ENCODE peak calls at places on chromosomes 12 and 14, in four cellular contexts. Y, H, M and N are unnamed samples.

GRCh38 chr12:116551952-116552749 is 7.0 kb upstream of the MAP1LC3B2 start:
- DNase-seq in Y (peak; percentile 65), H (no peak), M (no peak), N (no peak)

GRCh38 chr12:42039146-42039545 is 105.5 kb downstream of the GXYLT1 start:
- DNase-seq in H (no peak), M (no peak), Y (peak; percentile 59), N (no peak)

GRCh38 chr14:103118663-103119404 is 4.4 kb upstream of the TNFAIP2 start:
- DNase-seq in H (no peak), Y (no peak), M (no peak), N (no peak)

GRCh38 chr12:55938826-55939501 is 8.0 kb downstream of the DGKA start:
- DNase-seq in M (no peak), Y (no peak), H (no peak), N (no peak)

GRCh38 chr14:94317259-94317658 is 5.9 kb downstream of the SERPINA6 start:
- DNase-seq in M (no peak), H (no peak), Y (no peak), N (no peak)

GRCh38 chr12:124551268-124552144 is 15.9 kb downstream of the NCOR2 start:
- DNase-seq in Y (no peak), M (no peak), H (no peak), N (peak; percentile 27)

GRCh38 chr12:105013892-105014291 is 27.8 kb downstream of the NOPCHAP1 start:
- DNase-seq in H (no peak), Y (peak; percentile 18), M (no peak), N (no peak)

GRCh38 chr14:30272848-30273563 is 286.0 kb upstream of the G2E3 start:
- DNase-seq in M (no peak), H (no peak), Y (no peak), N (no peak)

GRCh38 chr14:89576132-89576923 is 159.3 kb upstream of the FOXN3 start:
- DNase-seq in Y (peak; percentile 12), H (no peak), M (no peak), N (no peak)

GRCh38 chr12:41336041-41336552 is 148.0 kb downstream of the PDZRN4 start:
- DNase-seq in Y (no peak), M (no peak), H (no peak), N (no peak)

GRCh38 chr14:34258318-34258717 is 203.7 kb downstream of the SPTSSA start:
- DNase-seq in H (no peak), Y (peak; percentile 49), M (no peak), N (no peak)

GRCh38 chr14:88168498-88169165 is 154.4 kb downstream of the KCNK10 start:
- DNase-seq in M (peak; percentile 34), H (no peak), Y (peak; percentile 13), N (no peak)

GRCh38 chr14:97948841-97949240 is 1151.7 kb downstream of the VRK1 start:
- DNase-seq in Y (no peak), H (no peak), M (no peak), N (no peak)

GRCh38 chr14:52827426-52827825 is 36.0 kb upstream of the GNPNAT1 start:
- DNase-seq in H (no peak), Y (no peak), M (no peak), N (no peak)

GRCh38 chr12:31560516-31560915 is 30.4 kb downstream of the DENND5B start:
- DNase-seq in Y (no peak), M (no peak), H (no peak), N (no peak)

GRCh38 chr12:2034633-2035420 is 18.0 kb upstream of the CACNA1C start:
- DNase-seq in Y (peak; percentile 40), H (peak; percentile 88), M (peak; percentile 94), N (peak; percentile 79)

GRCh38 chr12:58148405-58148804 is 207.0 kb downstream of the ATP23 start:
- DNase-seq in M (peak; percentile 61), H (no peak), Y (peak; percentile 83), N (no peak)

GRCh38 chr12:47095446-47096236 is 15.9 kb upstream of the AMIGO2 start:
- DNase-seq in H (no peak), Y (peak; percentile 89), M (no peak), N (no peak)

GRCh38 chr12:107541001-107541400 is 144.6 kb upstream of the PWP1 start:
- DNase-seq in M (no peak), H (no peak), Y (no peak), N (no peak)

GRCh38 chr12:111546758-111547383 is 52.2 kb downstream of the ATXN2 start:
- DNase-seq in M (no peak), H (no peak), Y (no peak), N (no peak)

GRCh38 chr12:62407587-62407986 is 59.0 kb upstream of the MON2 start:
- DNase-seq in Y (no peak), H (no peak), M (no peak), N (no peak)

GRCh38 chr12:18580286-18580685 is 157.5 kb downstream of the PLCZ1 start:
- DNase-seq in M (no peak), H (no peak), Y (no peak), N (no peak)

GRCh38 chr12:95349291-95349690 is 124.7 kb upstream of the METAP2 start:
- DNase-seq in M (no peak), H (no peak), Y (no peak), N (no peak)

GRCh38 chr14:95098984-95099599 is 58.2 kb downstream of the DICER1 start:
- DNase-seq in Y (peak; percentile 64), M (peak; percentile 68), H (peak; percentile 71), N (no peak)

GRCh38 chr12:30974746-30975500 is 48.4 kb downstream of the TSPAN11 start:
- DNase-seq in M (no peak), Y (no peak), H (no peak), N (no peak)

GRCh38 chr12:5317556-5317955 is 114.4 kb upstream of the NTF3 start:
- DNase-seq in H (no peak), Y (no peak), M (no peak), N (no peak)

GRCh38 chr12:59698599-59698998 is 102.8 kb downstream of the SLC16A7 start:
- DNase-seq in Y (peak; percentile 3), M (no peak), H (no peak), N (no peak)

GRCh38 chr14:99672506-99673327 is 11.4 kb upstream of the CYP46A1 start:
- DNase-seq in H (no peak), Y (no peak), M (peak; percentile 6), N (no peak)

GRCh38 chr12:98894412-98895085 is 249.5 kb downstream of the APAF1 start:
- DNase-seq in H (no peak), M (peak; percentile 14), Y (no peak), N (no peak)

GRCh38 chr12:87127272-87127671 is 871.1 kb upstream of the MGAT4C start:
- DNase-seq in H (no peak), M (no peak), Y (peak; percentile 23), N (no peak)

GRCh38 chr12:105843989-105844768 is 294.6 kb downstream of the NUAK1 start:
- DNase-seq in H (no peak), Y (no peak), M (no peak), N (no peak)

GRCh38 chr12:89655851-89656250 is 52.8 kb downstream of the ATP2B1 start:
- DNase-seq in H (no peak), M (no peak), Y (no peak), N (no peak)

GRCh38 chr14:32078030-32078793 is 1.1 kb downstream of the ARHGAP5 start:
- DNase-seq in Y (peak; percentile 13), M (peak; percentile 21), H (peak; percentile 42), N (no peak)

GRCh38 chr14:56422703-56423213 is 156.8 kb upstream of the TMEM260 start:
- DNase-seq in Y (peak; percentile 73), H (peak; percentile 57), M (peak; percentile 40), N (no peak)

DNA sequence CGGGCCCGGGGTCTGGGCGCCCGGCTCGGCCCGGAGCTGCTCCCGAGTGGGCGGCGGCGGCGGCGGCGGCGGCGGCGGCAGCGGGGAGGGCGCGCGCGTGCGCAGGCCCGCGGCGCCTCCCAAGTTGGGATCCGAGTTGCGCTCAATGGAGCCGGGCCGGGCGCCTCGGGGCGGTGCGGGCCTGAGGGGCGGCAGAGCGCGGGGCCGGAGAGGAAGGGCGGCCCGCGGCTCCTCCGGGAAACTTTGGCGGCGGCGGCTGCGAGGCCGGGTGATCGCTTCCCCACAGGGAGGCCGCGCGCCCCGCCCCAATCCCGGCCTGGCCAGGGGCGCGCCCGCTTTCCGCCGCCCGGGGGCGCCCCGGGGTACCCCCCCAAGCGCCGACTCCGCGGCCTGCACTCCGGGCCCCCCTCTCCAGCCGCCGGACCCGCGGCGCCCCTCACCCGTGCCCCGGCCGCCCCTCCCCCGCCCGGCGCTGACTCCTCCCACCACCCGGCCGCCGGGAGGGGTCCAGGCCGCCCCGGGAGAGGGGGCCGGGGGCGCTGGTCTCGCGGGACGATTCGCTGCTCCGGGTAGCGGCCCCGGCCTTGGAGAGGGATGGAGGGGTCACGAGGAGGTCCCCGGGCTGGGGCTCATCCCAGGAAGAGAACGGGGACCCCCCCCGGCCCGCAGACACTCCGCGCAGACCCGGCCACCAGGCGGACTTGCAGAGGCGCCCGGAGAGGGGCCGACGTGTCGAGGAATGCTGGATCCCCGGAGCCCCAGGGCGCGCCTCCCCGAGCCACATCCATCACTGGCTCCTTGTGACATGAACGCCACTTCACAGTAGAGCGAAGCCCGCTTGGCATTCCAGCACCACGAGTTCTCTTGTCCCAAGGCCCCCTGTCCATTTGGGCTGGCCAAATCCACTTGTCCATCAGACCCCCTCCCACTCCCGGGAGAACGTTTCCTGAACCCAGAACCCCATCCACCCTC is at the start of gene RILPL1:
- DNase-seq in M (peak; percentile 73), H (peak; percentile 59), Y (peak; percentile 18), N (peak; percentile 66)
- TF ChIP-seq CTCF in M (peak; percentile 30), H (peak; percentile 29), Y (peak; percentile 48), N (no peak)

GRCh38 chr12:11171145-11171952 is at the start of gene SMIM10L1:
- DNase-seq in H (peak; percentile 92), Y (peak; percentile 92), M (peak; percentile 96), N (peak; percentile 75)
- TF ChIP-seq CTCF in H (peak; percentile 12), Y (peak; percentile 12), M (no peak), N (no peak)

GRCh38 chr14:74638970-74639369 is 26.9 kb upstream of the LTBP2 start:
- DNase-seq in M (no peak), H (no peak), Y (no peak), N (no peak)
- TF ChIP-seq CTCF in M (no peak), H (no peak), Y (no peak), N (no peak)

GRCh38 chr14:59422069-59422881 is 42.9 kb downstream of the GPR135 start:
- DNase-seq in Y (no peak), M (no peak), H (no peak), N (no peak)

GRCh38 chr14:59424707-59425106 is 40.5 kb downstream of the GPR135 start:
- DNase-seq in Y (no peak), M (no peak), H (peak; percentile 45), N (no peak)

GRCh38 chr14:59428581-59429012 is 36.6 kb downstream of the GPR135 start:
- DNase-seq in H (no peak), Y (peak; percentile 67), M (no peak), N (no peak)

GRCh38 chr14:59427653-59428578 is 37.3 kb downstream of the GPR135 start:
- DNase-seq in H (peak; percentile 49), Y (peak; percentile 76), M (no peak), N (no peak)

GRCh38 chr14:59425322-59425945 is 39.7 kb downstream of the GPR135 start:
- DNase-seq in Y (no peak), M (no peak), H (no peak), N (no peak)
- TF ChIP-seq CTCF in Y (peak; percentile 40), M (no peak), H (no peak), N (no peak)

GRCh38 chr12:48691826-48692473 is 9.9 kb upstream of the KANSL2 start:
- DNase-seq in H (no peak), Y (no peak), M (no peak), N (no peak)
- TF ChIP-seq CTCF in H (no peak), Y (no peak), M (no peak), N (no peak)